ENCODE peak calls at places on chromosomes 16 and 17, in six cellular contexts. J, D, N, T, R and E are unnamed samples.

GRCh38 chr16:67883872-67884261 is 818 bp upstream of the NRN1L start:
- DNase-seq in J (peak), D (peak), N (peak), T (peak), R (no peak), E (peak)

GRCh38 chr16:72050769-72051464 is 3.4 kb upstream of the HP start:
- DNase-seq in J (no peak), D (peak), N (peak), T (no peak), R (no peak), E (peak)

GRCh38 chr16:30474062-30474452 is 1.5 kb downstream of the ITGAL start:
- DNase-seq in J (no peak), D (peak), N (no peak), T (no peak), R (no peak), E (no peak)

GRCh38 chr17:82593590-82594087 is 54.6 kb downstream of the WDR45B start:
- DNase-seq in J (no peak), D (no peak), N (no peak), T (no peak), R (no peak), E (peak)

GRCh38 chr17:692116-692515 is 22.5 kb downstream of the VPS53 start:
- DNase-seq in J (no peak), D (no peak), N (peak), T (no peak), R (no peak), E (peak)

GRCh38 chr17:40104570-40105471 is 4.4 kb upstream of the NR1D1 start:
- DNase-seq in J (no peak), D (no peak), N (no peak), T (no peak), R (no peak), E (peak)

GRCh38 chr17:27481327-27481726 is 25.1 kb downstream of the KSR1 start:
- DNase-seq in J (no peak), D (no peak), N (no peak), T (peak), R (no peak), E (no peak)

GRCh38 chr16:28258571-28258970 is 33.8 kb upstream of the SBK1 start:
- DNase-seq in J (peak), D (peak), N (peak), T (no peak), R (no peak), E (no peak)

GRCh38 chr16:28623172-28623711 is 13.4 kb upstream of the SULT1A1 start:
- DNase-seq in J (peak), D (peak), N (no peak), T (peak), R (no peak), E (no peak)

GRCh38 chr16:3690991-3691720 is 26.2 kb downstream of the TRAP1 start:
- DNase-seq in J (no peak), D (peak), N (peak), T (no peak), R (no peak), E (peak)

GRCh38 chr16:23570992-23571632 is 13.6 kb downstream of the UBFD1 start:
- DNase-seq in J (no peak), D (no peak), N (no peak), T (no peak), R (no peak), E (no peak)

GRCh38 chr16:17412221-17412620 is 58.5 kb downstream of the XYLT1 start:
- DNase-seq in J (no peak), D (no peak), N (no peak), T (no peak), R (no peak), E (no peak)

GRCh38 chr16:29663020-29663828 is at the start of gene SPN:
- DNase-seq in J (no peak), D (no peak), N (no peak), T (peak), R (no peak), E (no peak)

GRCh38 chr16:65546353-65546791 is 424.5 kb upstream of the CDH11 start:
- DNase-seq in J (no peak), D (no peak), N (peak), T (no peak), R (no peak), E (peak)

GRCh38 chr16:89170346-89171215 is 967 bp upstream of the CDH15 start:
- DNase-seq in J (no peak), D (peak), N (no peak), T (no peak), R (no peak), E (no peak)

GRCh38 chr17:74101527-74101926 is 102.0 kb upstream of the RPL38 start:
- DNase-seq in J (no peak), D (no peak), N (no peak), T (no peak), R (no peak), E (no peak)

GRCh38 chr17:62627904-62628603 is 584 bp downstream of the MRC2 start:
- DNase-seq in J (peak), D (peak), N (peak), T (no peak), R (no peak), E (peak)

GRCh38 chr17:74008196-74008595 is 195.3 kb upstream of the RPL38 start:
- DNase-seq in J (peak), D (no peak), N (no peak), T (no peak), R (no peak), E (peak)

GRCh38 chr16:1212616-1213194 is 12.4 kb downstream of the TPSG1 start:
- DNase-seq in J (no peak), D (no peak), N (no peak), T (no peak), R (no peak), E (no peak)

GRCh38 chr17:60720763-60721531 is 43.3 kb downstream of the BCAS3 start:
- DNase-seq in J (peak), D (no peak), N (peak), T (peak), R (peak), E (peak)

GRCh38 chr16:74774223-74775139 is at the start of gene FA2H:
- DNase-seq in J (peak), D (peak), N (peak), T (peak), R (no peak), E (no peak)

GRCh38 chr17:76735586-76736348 is 1.4 kb downstream of the SRSF2 start:
- DNase-seq in J (no peak), D (no peak), N (no peak), T (no peak), R (no peak), E (no peak)

GRCh38 chr17:82613283-82614094 is 34.8 kb downstream of the WDR45B start:
- DNase-seq in J (no peak), D (no peak), N (no peak), T (no peak), R (no peak), E (no peak)

GRCh38 chr17:57892820-57893595 is 43.2 kb upstream of the MRPS23 start:
- DNase-seq in J (peak), D (peak), N (peak), T (no peak), R (no peak), E (peak)

GRCh38 chr16:159136-159849 is 6.5 kb upstream of the HBM start:
- DNase-seq in J (no peak), D (no peak), N (no peak), T (no peak), R (no peak), E (no peak)

GRCh38 chr16:52584354-52584840 is 37.5 kb upstream of the TOX3 start:
- DNase-seq in J (no peak), D (no peak), N (no peak), T (no peak), R (no peak), E (no peak)

GRCh38 chr16:66425651-66426050 is 1.4 kb upstream of the BEAN1 start:
- DNase-seq in J (no peak), D (no peak), N (no peak), T (no peak), R (no peak), E (no peak)

GRCh38 chr17:19551148-19551547 is 17.5 kb downstream of the SLC47A1 start:
- DNase-seq in J (no peak), D (no peak), N (no peak), T (no peak), R (no peak), E (no peak)

GRCh38 chr16:14128097-14128496 is 57.0 kb downstream of the MRTFB start:
- DNase-seq in J (no peak), D (no peak), N (no peak), T (no peak), R (no peak), E (no peak)